ENCODE peak calls at places on chromosome 18, in nine cellular contexts. One of them, this sample, is unnamed.

GRCh38 chr18:47944972-47945843 is 14.7 kb upstream of the SMAD2 start:
- DNase-seq in NB4: peak
- DNase-seq in adrenal gland: peak
- DNase-seq in transverse colon: no peak
- DNase-seq in breast epithelium: no peak
- DNase-seq in endothelial cell of umbilical vein: no peak
- DNase-seq in ovary: no peak
- DNase-seq in body of pancreas: peak
- DNase-seq in esophagus squamous epithelium: no peak
- DNase-seq in this sample: peak

GRCh38 chr18:50590625-50591024 is 30.7 kb downstream of the MAPK4 start:
- DNase-seq in NB4: no peak
- DNase-seq in adrenal gland: no peak
- DNase-seq in transverse colon: no peak
- DNase-seq in breast epithelium: no peak
- DNase-seq in endothelial cell of umbilical vein: no peak
- DNase-seq in ovary: no peak
- DNase-seq in body of pancreas: no peak
- DNase-seq in esophagus squamous epithelium: no peak
- DNase-seq in this sample: no peak

GRCh38 chr18:34697233-34697632 is 12.9 kb upstream of the DTNA start:
- DNase-seq in NB4: no peak
- DNase-seq in adrenal gland: no peak
- DNase-seq in transverse colon: no peak
- DNase-seq in breast epithelium: no peak
- DNase-seq in endothelial cell of umbilical vein: peak
- DNase-seq in ovary: no peak
- DNase-seq in body of pancreas: no peak
- DNase-seq in esophagus squamous epithelium: no peak
- DNase-seq in this sample: no peak

GRCh38 chr18:7341581-7342337 is 110.9 kb downstream of the LRRC30 start:
- DNase-seq in NB4: no peak
- DNase-seq in adrenal gland: no peak
- DNase-seq in transverse colon: no peak
- DNase-seq in breast epithelium: no peak
- DNase-seq in endothelial cell of umbilical vein: no peak
- DNase-seq in ovary: no peak
- DNase-seq in body of pancreas: no peak
- DNase-seq in esophagus squamous epithelium: no peak
- DNase-seq in this sample: no peak

GRCh38 chr18:7886436-7886835 is 319.3 kb downstream of the PTPRM start:
- DNase-seq in NB4: no peak
- DNase-seq in adrenal gland: no peak
- DNase-seq in transverse colon: no peak
- DNase-seq in breast epithelium: no peak
- DNase-seq in endothelial cell of umbilical vein: no peak
- DNase-seq in ovary: no peak
- DNase-seq in body of pancreas: no peak
- DNase-seq in esophagus squamous epithelium: no peak
- DNase-seq in this sample: no peak

GRCh38 chr18:26863921-26864497 is 1.5 kb downstream of the AQP4 start:
- DNase-seq in NB4: no peak
- DNase-seq in adrenal gland: no peak
- DNase-seq in transverse colon: no peak
- DNase-seq in breast epithelium: no peak
- DNase-seq in endothelial cell of umbilical vein: no peak
- DNase-seq in ovary: peak
- DNase-seq in body of pancreas: no peak
- DNase-seq in esophagus squamous epithelium: no peak
- DNase-seq in this sample: no peak

GRCh38 chr18:48986851-48987761 is 36.3 kb upstream of the SMAD7 start:
- DNase-seq in NB4: no peak
- DNase-seq in adrenal gland: no peak
- DNase-seq in transverse colon: no peak
- DNase-seq in breast epithelium: no peak
- DNase-seq in endothelial cell of umbilical vein: no peak
- DNase-seq in ovary: no peak
- DNase-seq in body of pancreas: no peak
- DNase-seq in esophagus squamous epithelium: no peak
- DNase-seq in this sample: no peak

GRCh38 chr18:4230450-4231168 is 224.5 kb downstream of the DLGAP1 start:
- DNase-seq in NB4: no peak
- DNase-seq in adrenal gland: no peak
- DNase-seq in transverse colon: no peak
- DNase-seq in breast epithelium: no peak
- DNase-seq in endothelial cell of umbilical vein: no peak
- DNase-seq in ovary: no peak
- DNase-seq in body of pancreas: no peak
- DNase-seq in esophagus squamous epithelium: no peak
- DNase-seq in this sample: no peak

GRCh38 chr18:45976581-45977373 is 9.6 kb upstream of the EPG5 start:
- DNase-seq in NB4: no peak
- DNase-seq in adrenal gland: no peak
- DNase-seq in transverse colon: no peak
- DNase-seq in breast epithelium: no peak
- DNase-seq in endothelial cell of umbilical vein: no peak
- DNase-seq in ovary: no peak
- DNase-seq in body of pancreas: no peak
- DNase-seq in esophagus squamous epithelium: no peak
- DNase-seq in this sample: no peak

GRCh38 chr18:50393802-50394201 is 19.0 kb downstream of the SKA1 start:
- DNase-seq in NB4: no peak
- DNase-seq in adrenal gland: no peak
- DNase-seq in transverse colon: no peak
- DNase-seq in breast epithelium: no peak
- DNase-seq in endothelial cell of umbilical vein: no peak
- DNase-seq in ovary: no peak
- DNase-seq in body of pancreas: no peak
- DNase-seq in esophagus squamous epithelium: no peak
- DNase-seq in this sample: no peak

GRCh38 chr18:27839141-27839540 is 337.8 kb downstream of the CDH2 start:
- DNase-seq in NB4: no peak
- DNase-seq in adrenal gland: no peak
- DNase-seq in transverse colon: no peak
- DNase-seq in breast epithelium: no peak
- DNase-seq in endothelial cell of umbilical vein: peak
- DNase-seq in ovary: no peak
- DNase-seq in body of pancreas: no peak
- DNase-seq in esophagus squamous epithelium: no peak
- DNase-seq in this sample: peak

GRCh38 chr18:45821021-45821420 is 4.5 kb upstream of the SIGLEC15 start:
- DNase-seq in NB4: no peak
- DNase-seq in adrenal gland: no peak
- DNase-seq in transverse colon: no peak
- DNase-seq in breast epithelium: no peak
- DNase-seq in endothelial cell of umbilical vein: no peak
- DNase-seq in ovary: no peak
- DNase-seq in body of pancreas: no peak
- DNase-seq in esophagus squamous epithelium: no peak
- DNase-seq in this sample: no peak

GRCh38 chr18:46917808-46918600 is 602 bp downstream of the KATNAL2 start:
- DNase-seq in NB4: peak
- DNase-seq in adrenal gland: peak
- DNase-seq in transverse colon: peak
- DNase-seq in breast epithelium: no peak
- DNase-seq in endothelial cell of umbilical vein: no peak
- DNase-seq in ovary: peak
- DNase-seq in body of pancreas: peak
- DNase-seq in esophagus squamous epithelium: no peak
- DNase-seq in this sample: no peak

GRCh38 chr18:79609021-79609461 is 70.6 kb upstream of the CTDP1 start:
- DNase-seq in NB4: no peak
- DNase-seq in adrenal gland: no peak
- DNase-seq in transverse colon: no peak
- DNase-seq in breast epithelium: no peak
- DNase-seq in endothelial cell of umbilical vein: no peak
- DNase-seq in ovary: peak
- DNase-seq in body of pancreas: peak
- DNase-seq in esophagus squamous epithelium: no peak
- DNase-seq in this sample: no peak

GRCh38 chr18:57194070-57194469 is 47.2 kb downstream of the BOD1L2 start:
- DNase-seq in NB4: no peak
- DNase-seq in adrenal gland: no peak
- DNase-seq in transverse colon: no peak
- DNase-seq in breast epithelium: no peak
- DNase-seq in endothelial cell of umbilical vein: no peak
- DNase-seq in ovary: no peak
- DNase-seq in body of pancreas: no peak
- DNase-seq in esophagus squamous epithelium: no peak
- DNase-seq in this sample: no peak

GRCh38 chr18:79795446-79795845 is 2.3 kb upstream of the KCNG2 start:
- DNase-seq in NB4: no peak
- DNase-seq in adrenal gland: no peak
- DNase-seq in transverse colon: no peak
- DNase-seq in breast epithelium: peak
- DNase-seq in endothelial cell of umbilical vein: no peak
- DNase-seq in ovary: no peak
- DNase-seq in body of pancreas: peak
- DNase-seq in esophagus squamous epithelium: no peak
- DNase-seq in this sample: no peak

GRCh38 chr18:44627245-44627644 is 53.4 kb upstream of the SETBP1 start:
- DNase-seq in NB4: no peak
- DNase-seq in adrenal gland: no peak
- DNase-seq in transverse colon: no peak
- DNase-seq in breast epithelium: no peak
- DNase-seq in endothelial cell of umbilical vein: peak
- DNase-seq in ovary: no peak
- DNase-seq in body of pancreas: no peak
- DNase-seq in esophagus squamous epithelium: no peak
- DNase-seq in this sample: no peak

GRCh38 chr18:11654736-11655604 is 34.1 kb upstream of the GNAL start:
- DNase-seq in NB4: peak
- DNase-seq in adrenal gland: peak
- DNase-seq in transverse colon: peak
- DNase-seq in breast epithelium: peak
- DNase-seq in endothelial cell of umbilical vein: peak
- DNase-seq in ovary: peak
- DNase-seq in body of pancreas: peak
- DNase-seq in esophagus squamous epithelium: no peak
- DNase-seq in this sample: peak

GRCh38 chr18:48137354-48138208 is 207.1 kb upstream of the SMAD2 start:
- DNase-seq in NB4: peak
- DNase-seq in adrenal gland: no peak
- DNase-seq in transverse colon: peak
- DNase-seq in breast epithelium: no peak
- DNase-seq in endothelial cell of umbilical vein: no peak
- DNase-seq in ovary: peak
- DNase-seq in body of pancreas: no peak
- DNase-seq in esophagus squamous epithelium: no peak
- DNase-seq in this sample: no peak

GRCh38 chr18:42030586-42031182 is 75.7 kb downstream of the PIK3C3 start:
- DNase-seq in NB4: peak
- DNase-seq in adrenal gland: peak
- DNase-seq in transverse colon: no peak
- DNase-seq in breast epithelium: no peak
- DNase-seq in endothelial cell of umbilical vein: peak
- DNase-seq in ovary: no peak
- DNase-seq in body of pancreas: no peak
- DNase-seq in esophagus squamous epithelium: no peak
- DNase-seq in this sample: no peak

DNA sequence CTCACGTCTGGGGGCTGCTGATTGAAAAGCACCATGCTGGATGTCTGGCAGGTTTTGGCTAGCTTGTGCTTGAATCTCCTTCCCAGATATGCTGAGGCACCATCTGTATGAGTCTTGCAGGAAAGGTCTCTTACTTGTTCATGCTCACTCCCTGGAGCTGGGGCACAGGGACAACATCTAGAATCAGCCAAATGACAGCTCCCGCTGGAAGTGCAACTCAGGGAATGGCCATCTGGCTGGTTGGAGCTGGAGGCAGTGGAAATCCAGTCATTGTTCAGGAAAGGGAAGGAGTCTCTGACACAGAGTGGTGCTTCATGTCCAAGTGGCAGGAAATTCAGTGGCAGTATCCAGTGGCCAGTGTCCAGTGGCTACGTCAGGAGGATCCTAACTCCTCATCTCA is 9.7 kb downstream of the CCDC68 start:
- DNase-seq in NB4: no peak
- DNase-seq in adrenal gland: no peak
- DNase-seq in transverse colon: no peak
- DNase-seq in breast epithelium: no peak
- DNase-seq in endothelial cell of umbilical vein: no peak
- DNase-seq in ovary: no peak
- DNase-seq in body of pancreas: no peak
- DNase-seq in esophagus squamous epithelium: no peak
- DNase-seq in this sample: no peak
- TF ChIP-seq POLR2A in NB4: no peak
- TF ChIP-seq POLR2A in adrenal gland: no peak
- TF ChIP-seq POLR2A in transverse colon: no peak
- TF ChIP-seq POLR2A in breast epithelium: no peak
- TF ChIP-seq POLR2A in endothelial cell of umbilical vein: no peak
- TF ChIP-seq POLR2A in ovary: no peak
- TF ChIP-seq POLR2A in body of pancreas: no peak
- TF ChIP-seq POLR2A in esophagus squamous epithelium: no peak
- TF ChIP-seq POLR2A in this sample: no peak

DNA sequence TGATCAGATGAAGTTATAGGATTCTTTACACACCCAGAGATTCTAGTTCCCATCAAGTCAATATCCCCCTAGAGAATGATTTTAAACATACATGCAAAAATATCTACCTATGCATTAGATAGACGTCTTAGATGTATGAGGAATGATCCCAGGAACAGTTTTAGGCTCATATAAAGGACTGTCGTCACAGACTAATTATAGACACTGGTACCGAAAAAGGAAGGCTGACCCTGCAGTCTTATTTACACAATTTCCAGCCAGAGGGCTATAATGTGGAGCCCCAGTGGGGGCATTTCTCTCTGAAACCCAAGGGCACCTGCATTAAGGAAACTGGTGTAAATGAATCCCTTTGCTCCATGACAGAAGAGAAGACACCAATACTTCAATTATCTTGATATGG is 170.4 kb downstream of the ZNF521 start:
- DNase-seq in NB4: no peak
- DNase-seq in adrenal gland: no peak
- DNase-seq in transverse colon: no peak
- DNase-seq in breast epithelium: no peak
- DNase-seq in endothelial cell of umbilical vein: no peak
- DNase-seq in ovary: no peak
- DNase-seq in body of pancreas: no peak
- DNase-seq in esophagus squamous epithelium: no peak
- DNase-seq in this sample: no peak
- TF ChIP-seq POLR2A in NB4: no peak
- TF ChIP-seq POLR2A in adrenal gland: no peak
- TF ChIP-seq POLR2A in transverse colon: no peak
- TF ChIP-seq POLR2A in breast epithelium: no peak
- TF ChIP-seq POLR2A in endothelial cell of umbilical vein: no peak
- TF ChIP-seq POLR2A in ovary: no peak
- TF ChIP-seq POLR2A in body of pancreas: no peak
- TF ChIP-seq POLR2A in esophagus squamous epithelium: no peak
- TF ChIP-seq POLR2A in this sample: no peak

GRCh38 chr18:12726774-12727550 is 24.1 kb downstream of the PSMG2 start:
- DNase-seq in NB4: peak
- DNase-seq in adrenal gland: peak
- DNase-seq in transverse colon: peak
- DNase-seq in breast epithelium: no peak
- DNase-seq in endothelial cell of umbilical vein: peak
- DNase-seq in ovary: peak
- DNase-seq in body of pancreas: peak
- DNase-seq in esophagus squamous epithelium: no peak
- DNase-seq in this sample: peak
- TF ChIP-seq POLR2A in NB4: no peak
- TF ChIP-seq POLR2A in adrenal gland: no peak
- TF ChIP-seq POLR2A in transverse colon: no peak
- TF ChIP-seq POLR2A in breast epithelium: no peak
- TF ChIP-seq POLR2A in endothelial cell of umbilical vein: no peak
- TF ChIP-seq POLR2A in ovary: no peak
- TF ChIP-seq POLR2A in body of pancreas: no peak
- TF ChIP-seq POLR2A in esophagus squamous epithelium: no peak
- TF ChIP-seq POLR2A in this sample: no peak

GRCh38 chr18:74499633-74500032 is 3.5 kb downstream of the CNDP2 start:
- DNase-seq in NB4: peak
- DNase-seq in adrenal gland: peak
- DNase-seq in transverse colon: peak
- DNase-seq in breast epithelium: peak
- DNase-seq in endothelial cell of umbilical vein: no peak
- DNase-seq in ovary: peak
- DNase-seq in body of pancreas: peak
- DNase-seq in esophagus squamous epithelium: peak
- DNase-seq in this sample: no peak
- TF ChIP-seq POLR2A in NB4: no peak
- TF ChIP-seq POLR2A in adrenal gland: no peak
- TF ChIP-seq POLR2A in transverse colon: peak
- TF ChIP-seq POLR2A in breast epithelium: no peak
- TF ChIP-seq POLR2A in endothelial cell of umbilical vein: no peak
- TF ChIP-seq POLR2A in ovary: no peak
- TF ChIP-seq POLR2A in body of pancreas: peak
- TF ChIP-seq POLR2A in esophagus squamous epithelium: no peak
- TF ChIP-seq POLR2A in this sample: no peak